ENCODE peak calls at places on chromosome 12, in six cellular contexts. P is B cell, Z is NCI-H2227 treated with DMSO at 0.1 percent for 48 hours, C is cardiac fibroblast, R is T-helper 1 cell, J is amygdala. T is an unnamed sample.

GRCh38 chr12:22526836-22527235 is 17.5 kb downstream of the C2CD5 start:
- DNase-seq in P (no peak), C (no peak), J (no peak), Z (no peak), R (no peak), T (no peak)

GRCh38 chr12:130463259-130463658 is 125.6 kb downstream of the PIWIL1 start:
- DNase-seq in C (no peak), Z (no peak), J (no peak), R (no peak), P (no peak), T (no peak)

GRCh38 chr12:123571343-123571813 is 13.0 kb upstream of the TMED2 start:
- DNase-seq in Z (peak), C (peak), P (no peak), J (no peak), R (no peak), T (peak)

GRCh38 chr12:75717902-75718301 is 206.5 kb upstream of the KRR1 start:
- DNase-seq in R (no peak), J (no peak), Z (no peak), P (no peak), C (no peak), T (no peak)

GRCh38 chr12:9721394-9722092 is 11.4 kb downstream of the CLECL1 start:
- DNase-seq in P (peak), J (no peak), Z (no peak), R (no peak), C (peak), T (no peak)

GRCh38 chr12:25830456-25830855 is 128.0 kb upstream of the RASSF8 start:
- DNase-seq in P (no peak), Z (no peak), J (no peak), R (no peak), C (no peak), T (no peak)

GRCh38 chr12:20508362-20508761 is 140.0 kb downstream of the PDE3A start:
- DNase-seq in P (no peak), C (peak), R (no peak), J (no peak), Z (no peak), T (no peak)

GRCh38 chr12:56679834-56680575 is 8.1 kb downstream of the PTGES3 start:
- DNase-seq in Z (no peak), R (no peak), J (no peak), C (no peak), P (no peak), T (no peak)

GRCh38 chr12:3265406-3265805 is 188.2 kb downstream of the TSPAN9 start:
- DNase-seq in P (no peak), C (no peak), Z (no peak), R (no peak), J (no peak), T (no peak)

GRCh38 chr12:131075611-131076010 is 121.9 kb downstream of the ADGRD1 start:
- DNase-seq in R (no peak), Z (no peak), C (no peak), J (no peak), P (no peak), T (no peak)

GRCh38 chr12:45259732-45260480 is 44.0 kb downstream of the ANO6 start:
- DNase-seq in P (no peak), R (peak), Z (no peak), J (no peak), C (peak), T (no peak)

GRCh38 chr12:110920324-110920910 is at the start of gene MYL2:
- DNase-seq in P (no peak), Z (no peak), J (no peak), C (no peak), R (no peak), T (no peak)

GRCh38 chr12:57842342-57843294 is 3.9 kb downstream of the CTDSP2 start:
- DNase-seq in P (no peak), J (no peak), C (peak), R (no peak), Z (no peak), T (no peak)

GRCh38 chr12:121927798-121928197 is 9.4 kb downstream of the CFAP251 start:
- DNase-seq in C (peak), P (no peak), Z (no peak), J (no peak), R (no peak), T (no peak)

GRCh38 chr12:131895640-131896079 is 1.2 kb downstream of the ULK1 start:
- DNase-seq in J (no peak), Z (no peak), R (peak), C (no peak), P (no peak), T (no peak)